ENCODE peak calls at places on chromosomes 11 and 22, in six cellular contexts. One of them, this sample, is unnamed.

GRCh38 chr11:70883973-70884688 is 368.2 kb downstream of the SHANK2 start:
- DNase-seq in iPS DF 6.9: no peak
- DNase-seq in IMR-90: no peak
- DNase-seq in mesendoderm: no peak
- DNase-seq in psoas muscle: no peak
- DNase-seq in bronchial epithelial cell: no peak
- DNase-seq in this sample: no peak

GRCh38 chr11:61148016-61148640 is 13.1 kb downstream of the VPS37C start:
- DNase-seq in iPS DF 6.9: no peak
- DNase-seq in mesendoderm: no peak
- DNase-seq in IMR-90: no peak
- DNase-seq in bronchial epithelial cell: no peak
- DNase-seq in psoas muscle: no peak
- DNase-seq in this sample: no peak

GRCh38 chr11:61733120-61733978 is 19.1 kb upstream of the MYRF start:
- DNase-seq in mesendoderm: peak; percentile 78
- DNase-seq in psoas muscle: peak; percentile 93
- DNase-seq in IMR-90: peak; percentile 80
- DNase-seq in bronchial epithelial cell: peak; percentile 68
- DNase-seq in iPS DF 6.9: no peak
- DNase-seq in this sample: peak; percentile 98

GRCh38 chr11:111945198-111945597 is 8.1 kb downstream of the DIXDC1 start:
- DNase-seq in psoas muscle: no peak
- DNase-seq in IMR-90: no peak
- DNase-seq in mesendoderm: no peak
- DNase-seq in bronchial epithelial cell: no peak
- DNase-seq in iPS DF 6.9: no peak
- DNase-seq in this sample: no peak

GRCh38 chr22:40310081-40310770 is 36.1 kb upstream of the ADSL start:
- DNase-seq in iPS DF 6.9: no peak
- DNase-seq in IMR-90: peak; percentile 93
- DNase-seq in psoas muscle: no peak
- DNase-seq in mesendoderm: peak; percentile 76
- DNase-seq in bronchial epithelial cell: no peak
- DNase-seq in this sample: no peak

GRCh38 chr11:120178441-120179070 is 32.3 kb upstream of the OAF start:
- DNase-seq in mesendoderm: no peak
- DNase-seq in bronchial epithelial cell: no peak
- DNase-seq in iPS DF 6.9: no peak
- DNase-seq in psoas muscle: no peak
- DNase-seq in IMR-90: peak; percentile 18
- DNase-seq in this sample: no peak

GRCh38 chr22:48528221-48528915 is 1299.3 kb downstream of the BRD1 start:
- DNase-seq in psoas muscle: no peak
- DNase-seq in IMR-90: no peak
- DNase-seq in bronchial epithelial cell: no peak
- DNase-seq in iPS DF 6.9: no peak
- DNase-seq in mesendoderm: no peak
- DNase-seq in this sample: no peak

GRCh38 chr11:18106688-18107087 is 806 bp upstream of the SAAL1 start:
- DNase-seq in mesendoderm: no peak
- DNase-seq in psoas muscle: no peak
- DNase-seq in IMR-90: peak; percentile 65
- DNase-seq in iPS DF 6.9: no peak
- DNase-seq in bronchial epithelial cell: peak; percentile 50
- DNase-seq in this sample: no peak

GRCh38 chr22:22195265-22196017 is 49.1 kb upstream of the VPREB1 start:
- DNase-seq in mesendoderm: peak; percentile 92
- DNase-seq in IMR-90: peak; percentile 37
- DNase-seq in iPS DF 6.9: peak; percentile 76
- DNase-seq in bronchial epithelial cell: peak; percentile 66
- DNase-seq in psoas muscle: peak; percentile 65
- DNase-seq in this sample: peak; percentile 91

GRCh38 chr11:114316980-114317675 is 20.9 kb downstream of the NNMT start:
- DNase-seq in bronchial epithelial cell: no peak
- DNase-seq in iPS DF 6.9: no peak
- DNase-seq in psoas muscle: no peak
- DNase-seq in mesendoderm: no peak
- DNase-seq in IMR-90: no peak
- DNase-seq in this sample: no peak

GRCh38 chr22:19825016-19825339 is 29.7 kb downstream of the GNB1L start:
- DNase-seq in psoas muscle: no peak
- DNase-seq in iPS DF 6.9: no peak
- DNase-seq in bronchial epithelial cell: no peak
- DNase-seq in mesendoderm: no peak
- DNase-seq in IMR-90: no peak
- DNase-seq in this sample: no peak

GRCh38 chr11:121927359-121927758 is 188.7 kb downstream of the BLID start:
- DNase-seq in iPS DF 6.9: no peak
- DNase-seq in bronchial epithelial cell: no peak
- DNase-seq in IMR-90: no peak
- DNase-seq in mesendoderm: peak; percentile 27
- DNase-seq in psoas muscle: no peak
- DNase-seq in this sample: no peak

GRCh38 chr11:10777806-10778205 is 26.8 kb downstream of the CTR9 start:
- DNase-seq in IMR-90: peak; percentile 35
- DNase-seq in iPS DF 6.9: no peak
- DNase-seq in psoas muscle: no peak
- DNase-seq in bronchial epithelial cell: no peak
- DNase-seq in mesendoderm: no peak
- DNase-seq in this sample: no peak

GRCh38 chr11:7635137-7635536 is 38.2 kb downstream of the CYB5R2 start:
- DNase-seq in psoas muscle: peak; percentile 78
- DNase-seq in mesendoderm: no peak
- DNase-seq in bronchial epithelial cell: no peak
- DNase-seq in IMR-90: no peak
- DNase-seq in iPS DF 6.9: no peak
- DNase-seq in this sample: no peak

GRCh38 chr11:93484716-93485115 is 58.5 kb downstream of the SMCO4 start:
- DNase-seq in mesendoderm: no peak
- DNase-seq in IMR-90: peak; percentile 62
- DNase-seq in psoas muscle: no peak
- DNase-seq in iPS DF 6.9: no peak
- DNase-seq in bronchial epithelial cell: no peak
- DNase-seq in this sample: no peak

GRCh38 chr11:843818-844692 is 1.4 kb downstream of the TSPAN4 start:
- DNase-seq in bronchial epithelial cell: peak; percentile 63
- DNase-seq in psoas muscle: peak; percentile 96
- DNase-seq in mesendoderm: peak; percentile 98
- DNase-seq in IMR-90: peak; percentile 90
- DNase-seq in iPS DF 6.9: no peak
- DNase-seq in this sample: peak; percentile 97

GRCh38 chr11:78239781-78240180 is 51.1 kb downstream of the USP35 start:
- DNase-seq in bronchial epithelial cell: no peak
- DNase-seq in IMR-90: no peak
- DNase-seq in psoas muscle: no peak
- DNase-seq in iPS DF 6.9: no peak
- DNase-seq in mesendoderm: no peak
- DNase-seq in this sample: no peak

GRCh38 chr11:121235057-121235456 is 57.5 kb upstream of the SC5D start:
- DNase-seq in IMR-90: no peak
- DNase-seq in iPS DF 6.9: no peak
- DNase-seq in psoas muscle: no peak
- DNase-seq in bronchial epithelial cell: no peak
- DNase-seq in mesendoderm: no peak
- DNase-seq in this sample: no peak

GRCh38 chr22:44309137-44309536 is 3.6 kb downstream of the SHISAL1 start:
- DNase-seq in mesendoderm: no peak
- DNase-seq in iPS DF 6.9: no peak
- DNase-seq in IMR-90: peak; percentile 98
- DNase-seq in bronchial epithelial cell: peak; percentile 96
- DNase-seq in psoas muscle: peak; percentile 70
- DNase-seq in this sample: no peak

GRCh38 chr22:17264321-17265052 is 45.3 kb upstream of the ADA2 start:
- DNase-seq in psoas muscle: peak; percentile 84
- DNase-seq in mesendoderm: peak; percentile 96
- DNase-seq in iPS DF 6.9: no peak
- DNase-seq in bronchial epithelial cell: no peak
- DNase-seq in IMR-90: peak; percentile 30
- DNase-seq in this sample: peak; percentile 83

GRCh38 chr11:85752890-85753581 is 57.9 kb downstream of the SYTL2 start:
- DNase-seq in IMR-90: no peak
- DNase-seq in bronchial epithelial cell: no peak
- DNase-seq in iPS DF 6.9: no peak
- DNase-seq in psoas muscle: no peak
- DNase-seq in mesendoderm: no peak
- DNase-seq in this sample: no peak

GRCh38 chr11:44634401-44635281 is 69.2 kb downstream of the CD82 start:
- DNase-seq in iPS DF 6.9: no peak
- DNase-seq in mesendoderm: peak; percentile 94
- DNase-seq in bronchial epithelial cell: peak; percentile 64
- DNase-seq in IMR-90: peak; percentile 79
- DNase-seq in psoas muscle: peak; percentile 78
- DNase-seq in this sample: peak; percentile 85

GRCh38 chr22:45435544-45436139 is 22.1 kb downstream of the RIBC2 start:
- DNase-seq in psoas muscle: peak; percentile 91
- DNase-seq in mesendoderm: peak; percentile 93
- DNase-seq in bronchial epithelial cell: peak; percentile 76
- DNase-seq in IMR-90: peak; percentile 90
- DNase-seq in iPS DF 6.9: peak; percentile 82
- DNase-seq in this sample: peak; percentile 90

GRCh38 chr11:85815186-85815911 is 4.4 kb upstream of the SYTL2 start:
- DNase-seq in mesendoderm: no peak
- DNase-seq in bronchial epithelial cell: peak; percentile 77
- DNase-seq in iPS DF 6.9: no peak
- DNase-seq in IMR-90: peak; percentile 95
- DNase-seq in psoas muscle: no peak
- DNase-seq in this sample: no peak

DNA sequence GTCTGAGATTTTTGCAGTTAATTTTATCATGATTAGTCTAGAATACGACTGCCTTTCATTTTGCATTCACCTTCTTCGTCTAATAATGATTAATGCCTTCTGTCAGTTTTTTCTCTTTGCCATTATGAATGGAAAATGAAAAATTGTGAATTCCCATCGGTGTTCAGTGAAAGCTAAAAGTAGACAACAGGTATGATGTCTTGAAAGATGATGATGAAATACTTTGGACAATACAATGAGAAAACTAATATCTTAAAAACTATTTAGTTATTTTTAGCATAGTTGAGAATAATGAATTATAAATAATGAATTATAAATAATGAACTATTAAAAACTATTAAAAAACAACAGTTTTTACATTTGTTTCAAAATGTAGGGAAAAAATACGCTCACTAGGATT is 5.0 kb downstream of the C11orf58 start:
- DNase-seq in iPS DF 6.9: no peak
- DNase-seq in psoas muscle: no peak
- DNase-seq in mesendoderm: no peak
- DNase-seq in IMR-90: no peak
- DNase-seq in bronchial epithelial cell: no peak
- DNase-seq in this sample: no peak
- H3K36me3 ChIP-seq in iPS DF 6.9: no peaks in the 10 kb centered on the region
- H3K36me3 ChIP-seq in psoas muscle: peaks cover 45% of the 10 kb centered on the region
- H3K36me3 ChIP-seq in mesendoderm: no peaks in the 10 kb centered on the region
- H3K36me3 ChIP-seq in IMR-90: peaks cover 22% of the 10 kb centered on the region
- H3K36me3 ChIP-seq in bronchial epithelial cell: peaks cover 5% of the 10 kb centered on the region
- H3K36me3 ChIP-seq in this sample: peaks cover 10% of the 10 kb centered on the region

GRCh38 chr11:46673713-46674462 is 26.5 kb downstream of the ARHGAP1 start:
- DNase-seq in psoas muscle: no peak
- DNase-seq in IMR-90: no peak
- DNase-seq in bronchial epithelial cell: no peak
- DNase-seq in iPS DF 6.9: no peak
- DNase-seq in mesendoderm: peak; percentile 22
- DNase-seq in this sample: no peak
- H3K4me3 ChIP-seq in psoas muscle: no peak overlapping the region
- H3K4me3 ChIP-seq in IMR-90: no peak overlapping the region
- H3K4me3 ChIP-seq in bronchial epithelial cell: no peak overlapping the region
- H3K4me3 ChIP-seq in iPS DF 6.9: no peak overlapping the region
- H3K4me3 ChIP-seq in mesendoderm: no peak overlapping the region
- H3K4me3 ChIP-seq in this sample: no peak overlapping the region

GRCh38 chr11:11813288-11813962 is 28.3 kb upstream of the USP47 start:
- DNase-seq in iPS DF 6.9: no peak
- DNase-seq in mesendoderm: peak; percentile 5
- DNase-seq in bronchial epithelial cell: peak; percentile 87
- DNase-seq in IMR-90: peak; percentile 97
- DNase-seq in psoas muscle: no peak
- DNase-seq in this sample: no peak
- H3K27me3 ChIP-seq in iPS DF 6.9: no peaks in the 10 kb centered on the region
- H3K27me3 ChIP-seq in mesendoderm: no peaks in the 10 kb centered on the region
- H3K27me3 ChIP-seq in bronchial epithelial cell: no peaks in the 10 kb centered on the region
- H3K27me3 ChIP-seq in IMR-90: no peaks in the 10 kb centered on the region
- H3K27me3 ChIP-seq in psoas muscle: no peaks in the 10 kb centered on the region
- H3K27me3 ChIP-seq in this sample: no peaks in the 10 kb centered on the region

DNA sequence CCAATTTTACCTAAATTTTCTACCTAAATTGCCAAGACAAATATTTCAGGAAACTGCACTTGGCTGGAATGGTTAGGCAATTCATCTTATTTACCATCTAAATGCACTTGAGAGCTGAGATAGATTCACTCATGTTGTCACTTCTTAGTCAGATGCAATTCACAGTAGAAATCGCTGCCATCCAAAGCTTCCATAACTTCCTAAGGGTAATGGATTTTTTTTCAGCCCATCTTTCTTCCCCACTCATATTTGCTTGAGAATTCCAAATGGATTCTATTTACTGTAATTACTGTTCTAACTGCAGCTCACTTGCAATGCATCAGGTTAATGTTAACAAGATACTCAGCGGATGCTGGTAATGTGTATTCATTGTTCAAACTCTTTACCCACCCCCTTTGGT is 96.1 kb downstream of the TENM4 start:
- DNase-seq in mesendoderm: no peak
- DNase-seq in psoas muscle: no peak
- DNase-seq in iPS DF 6.9: no peak
- DNase-seq in bronchial epithelial cell: no peak
- DNase-seq in IMR-90: no peak
- DNase-seq in this sample: no peak
- H3K36me3 ChIP-seq in mesendoderm: no peaks in the 10 kb centered on the region
- H3K36me3 ChIP-seq in psoas muscle: no peaks in the 10 kb centered on the region
- H3K36me3 ChIP-seq in iPS DF 6.9: no peaks in the 10 kb centered on the region
- H3K36me3 ChIP-seq in bronchial epithelial cell: no peaks in the 10 kb centered on the region
- H3K36me3 ChIP-seq in IMR-90: no peaks in the 10 kb centered on the region
- H3K36me3 ChIP-seq in this sample: no peaks in the 10 kb centered on the region

GRCh38 chr22:37280718-37281117 is 1.6 kb upstream of the CYTH4 start:
- DNase-seq in psoas muscle: no peak
- DNase-seq in IMR-90: no peak
- DNase-seq in mesendoderm: no peak
- DNase-seq in bronchial epithelial cell: no peak
- DNase-seq in iPS DF 6.9: no peak
- DNase-seq in this sample: no peak

GRCh38 chr22:37283393-37283937 is 1.2 kb downstream of the CYTH4 start:
- DNase-seq in psoas muscle: no peak
- DNase-seq in IMR-90: no peak
- DNase-seq in mesendoderm: peak; percentile 54
- DNase-seq in iPS DF 6.9: peak; percentile 33
- DNase-seq in bronchial epithelial cell: no peak
- DNase-seq in this sample: peak; percentile 73

GRCh38 chr22:37281195-37281594 is 1.1 kb upstream of the CYTH4 start:
- DNase-seq in bronchial epithelial cell: no peak
- DNase-seq in IMR-90: no peak
- DNase-seq in mesendoderm: no peak
- DNase-seq in iPS DF 6.9: no peak
- DNase-seq in psoas muscle: no peak
- DNase-seq in this sample: no peak

GRCh38 chr22:37281646-37282384 is 493 bp upstream of the CYTH4 start:
- DNase-seq in bronchial epithelial cell: peak; percentile 55
- DNase-seq in mesendoderm: no peak
- DNase-seq in psoas muscle: no peak
- DNase-seq in IMR-90: no peak
- DNase-seq in iPS DF 6.9: no peak
- DNase-seq in this sample: no peak

GRCh38 chr22:37282385-37282677 is at the start of gene CYTH4:
- DNase-seq in mesendoderm: no peak
- DNase-seq in psoas muscle: peak; percentile 75
- DNase-seq in IMR-90: no peak
- DNase-seq in iPS DF 6.9: no peak
- DNase-seq in bronchial epithelial cell: peak; percentile 69
- DNase-seq in this sample: peak; percentile 27
- H3K4me3 ChIP-seq in mesendoderm: no peak within 1 kb of the TSS
- H3K4me3 ChIP-seq in psoas muscle: peak within 1 kb of the TSS; percentile 45
- H3K4me3 ChIP-seq in IMR-90: no peak within 1 kb of the TSS
- H3K4me3 ChIP-seq in iPS DF 6.9: no peak within 1 kb of the TSS
- H3K4me3 ChIP-seq in bronchial epithelial cell: no peak within 1 kb of the TSS
- H3K4me3 ChIP-seq in this sample: no peak within 1 kb of the TSS